ENCODE peak calls at places on chromosome 13, in eight cellular contexts. S is fibroblast of pulmonary artery, V is Caco-2, L is left ventricle myocardium inferior, U is pancreas, O is kidney, Z is cardiac muscle cell, T is natural killer cell. F is an unnamed sample.

GRCh38 chr13:98187155-98187726 is 10.2 kb upstream of the RNF113B start:
- DNase-seq in V (no peak), L (no peak), T (no peak), S (no peak), U (no peak), Z (no peak), O (no peak), F (no peak)

GRCh38 chr13:73945371-73945770 is 188.8 kb downstream of the KLF12 start:
- DNase-seq in Z (no peak), T (no peak), S (peak), V (no peak), U (no peak), L (no peak), O (no peak), F (no peak)

GRCh38 chr13:114101325-114101821 is 31.1 kb downstream of the RASA3 start:
- DNase-seq in U (peak), V (no peak), Z (no peak), T (no peak), S (no peak), O (peak), L (no peak), F (no peak)

GRCh38 chr13:104006625-104007061 is 940.4 kb upstream of the SLC10A2 start:
- DNase-seq in O (no peak), L (no peak), U (no peak), Z (peak), S (peak), T (no peak), V (no peak), F (no peak)

GRCh38 chr13:104024416-104025170 is 958.4 kb upstream of the SLC10A2 start:
- DNase-seq in O (no peak), V (no peak), L (no peak), T (no peak), Z (no peak), S (peak), U (no peak), F (no peak)

GRCh38 chr13:67095621-67096020 is 134.5 kb downstream of the PCDH9 start:
- DNase-seq in Z (no peak), T (no peak), U (no peak), S (peak), O (no peak), V (no peak), L (no peak), F (no peak)

GRCh38 chr13:44373601-44374347 is at the start of gene SERP2:
- DNase-seq in L (peak), U (peak), Z (peak), S (peak), O (peak), V (no peak), T (peak), F (no peak)

GRCh38 chr13:109402976-109403375 is 383.4 kb downstream of the IRS2 start:
- DNase-seq in T (no peak), S (no peak), O (no peak), L (no peak), V (no peak), U (no peak), Z (no peak), F (no peak)

GRCh38 chr13:84980571-84980970 is 818.6 kb downstream of the SLITRK6 start:
- DNase-seq in L (no peak), V (no peak), T (no peak), O (no peak), S (no peak), Z (no peak), U (no peak), F (no peak)

GRCh38 chr13:41621716-41622508 is 164.6 kb downstream of the RGCC start:
- DNase-seq in Z (peak), T (no peak), O (no peak), L (no peak), U (no peak), S (peak), V (peak), F (no peak)

GRCh38 chr13:110426745-110427144 is 119.7 kb downstream of the COL4A2 start:
- DNase-seq in L (no peak), Z (no peak), V (no peak), O (no peak), U (no peak), T (no peak), S (no peak), F (no peak)

GRCh38 chr13:67001363-67001762 is 228.8 kb downstream of the PCDH9 start:
- DNase-seq in Z (no peak), S (no peak), T (no peak), O (no peak), U (no peak), L (no peak), V (no peak), F (no peak)

GRCh38 chr13:100566543-100566942 is 22.0 kb downstream of the GGACT start:
- DNase-seq in L (no peak), U (no peak), Z (no peak), S (no peak), O (no peak), T (no peak), V (no peak), F (no peak)

GRCh38 chr13:73702419-73703071 is 431.7 kb downstream of the KLF12 start:
- DNase-seq in T (no peak), O (no peak), Z (peak), V (no peak), S (no peak), U (no peak), L (no peak), F (no peak)

GRCh38 chr13:114135731-114136171 is 3.3 kb upstream of the RASA3 start:
- DNase-seq in O (peak), U (no peak), Z (no peak), L (no peak), T (no peak), S (no peak), V (no peak), F (no peak)

GRCh38 chr13:83121904-83122303 is 760.4 kb downstream of the SLITRK1 start:
- DNase-seq in O (no peak), U (no peak), Z (no peak), S (peak), T (no peak), L (no peak), V (no peak), F (no peak)

GRCh38 chr13:27036236-27036981 is 135.2 kb downstream of the USP12 start:
- DNase-seq in O (no peak), S (no peak), Z (no peak), T (no peak), V (peak), U (no peak), L (no peak), F (no peak)

GRCh38 chr13:110981379-110981778 is 66.5 kb upstream of the ANKRD10 start:
- DNase-seq in Z (no peak), T (no peak), U (no peak), S (no peak), O (no peak), L (no peak), V (no peak), F (no peak)

GRCh38 chr13:25588336-25589060 is 216.7 kb downstream of the ATP8A2 start:
- DNase-seq in Z (no peak), S (no peak), L (no peak), T (no peak), O (no peak), V (no peak), U (no peak), F (peak)

GRCh38 chr13:40680659-40681323 is 14.3 kb upstream of the FOXO1 start:
- DNase-seq in S (no peak), O (no peak), V (no peak), U (no peak), Z (no peak), T (no peak), L (no peak), F (no peak)

GRCh38 chr13:23289917-23290357 is 109.2 kb downstream of the SGCG start:
- DNase-seq in L (no peak), T (no peak), Z (no peak), U (no peak), S (peak), O (no peak), V (no peak), F (no peak)

DNA sequence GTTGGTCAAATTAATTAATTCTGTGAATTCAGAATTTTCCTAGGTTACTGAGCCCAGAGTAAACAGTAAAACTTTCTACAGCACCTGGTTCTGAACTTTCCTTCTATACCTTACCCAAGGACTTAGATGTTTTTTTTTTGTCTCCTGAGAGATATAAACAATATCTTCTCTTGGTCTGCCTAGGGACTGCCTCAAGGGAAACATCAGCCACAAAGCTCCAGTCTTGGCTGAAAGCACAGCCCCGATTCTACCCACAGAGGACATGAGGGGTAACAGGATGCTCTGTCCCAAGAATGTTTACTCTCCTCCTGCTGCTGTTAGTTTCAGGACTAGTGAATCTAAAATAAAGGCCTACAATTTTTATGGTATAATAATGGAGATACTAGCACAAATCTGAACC is 14.3 kb downstream of the CNMD start:
- DNase-seq in Z (no peak), T (no peak), O (no peak), U (no peak), L (no peak), S (no peak), V (no peak), F (no peak)
- TF ChIP-seq CTCF in Z (no peak), T (no peak), O (no peak), U (no peak), L (no peak), S (no peak), V (no peak), F (no peak)

GRCh38 chr13:29081036-29081435 is 260.9 kb downstream of the MTUS2 start:
- DNase-seq in S (no peak), Z (no peak), U (no peak), L (no peak), V (no peak), O (no peak), T (no peak), F (no peak)
- TF ChIP-seq CTCF in S (no peak), Z (no peak), U (no peak), L (peak), V (no peak), O (no peak), T (no peak), F (no peak)

GRCh38 chr13:48633695-48634094 is 20.0 kb upstream of the CYSLTR2 start:
- DNase-seq in L (no peak), V (no peak), Z (no peak), O (no peak), S (no peak), U (no peak), T (no peak), F (no peak)

GRCh38 chr13:48630291-48630690 is 23.4 kb upstream of the CYSLTR2 start:
- DNase-seq in S (no peak), O (no peak), U (no peak), L (no peak), V (no peak), T (no peak), Z (no peak), F (peak)

GRCh38 chr13:48631441-48631840 is 22.3 kb upstream of the CYSLTR2 start:
- DNase-seq in O (no peak), S (peak), Z (no peak), V (no peak), L (no peak), T (no peak), U (no peak), F (no peak)

GRCh38 chr13:48629282-48629681 is 24.4 kb upstream of the CYSLTR2 start:
- DNase-seq in O (no peak), V (no peak), L (no peak), Z (no peak), T (no peak), S (no peak), U (no peak), F (peak)

GRCh38 chr13:48630791-48631190 is 22.9 kb upstream of the CYSLTR2 start:
- DNase-seq in U (no peak), Z (no peak), S (no peak), T (no peak), L (no peak), O (no peak), V (no peak), F (peak)
- TF ChIP-seq CTCF in U (no peak), Z (no peak), S (no peak), T (no peak), L (no peak), O (no peak), V (no peak), F (no peak)

GRCh38 chr13:30017880-30018279 is 167.5 kb upstream of the UBL3 start:
- DNase-seq in L (no peak), V (no peak), U (no peak), O (no peak), T (no peak), Z (peak), S (no peak), F (no peak)
- TF ChIP-seq CTCF in L (no peak), V (no peak), U (no peak), O (no peak), T (no peak), Z (no peak), S (no peak), F (no peak)

GRCh38 chr13:60260440-60260839 is 96.7 kb upstream of the DIAPH3 start:
- DNase-seq in T (no peak), L (no peak), S (no peak), V (no peak), O (no peak), U (no peak), Z (no peak), F (no peak)
- TF ChIP-seq CTCF in T (peak), L (no peak), S (peak), V (no peak), O (no peak), U (no peak), Z (peak), F (no peak)

GRCh38 chr13:30580852-30581502 is 36.7 kb upstream of the USPL1 start:
- DNase-seq in U (no peak), T (no peak), S (no peak), O (no peak), V (no peak), Z (no peak), L (no peak), F (no peak)

GRCh38 chr13:30584332-30584731 is 33.4 kb upstream of the USPL1 start:
- DNase-seq in V (no peak), Z (no peak), U (no peak), T (no peak), S (no peak), O (no peak), L (no peak), F (no peak)

GRCh38 chr13:30577381-30577780 is 40.3 kb upstream of the USPL1 start:
- DNase-seq in O (no peak), V (no peak), L (no peak), U (no peak), S (peak), Z (no peak), T (peak), F (no peak)

GRCh38 chr13:30585748-30586262 is 31.9 kb upstream of the USPL1 start:
- DNase-seq in L (no peak), T (no peak), S (peak), O (no peak), V (no peak), Z (no peak), U (no peak), F (no peak)

DNA sequence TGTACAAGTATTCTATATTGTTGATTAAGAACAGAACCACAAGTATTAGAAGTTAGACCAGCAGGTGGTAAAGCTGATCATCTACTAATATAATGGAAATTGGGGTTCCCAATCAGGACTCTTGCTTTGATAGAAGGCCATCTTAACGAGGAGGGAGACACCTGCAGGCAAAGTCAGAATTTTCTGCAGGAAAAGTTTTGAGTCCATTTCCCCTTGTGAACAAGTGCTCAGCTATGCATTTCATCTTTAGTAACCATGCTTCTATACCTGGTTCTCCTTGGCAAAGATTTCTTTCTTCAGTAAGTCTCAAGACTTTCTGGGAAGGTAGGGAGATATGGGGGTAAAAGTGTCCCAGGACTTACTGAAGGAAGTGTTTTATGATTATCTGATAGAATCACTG is 36.1 kb upstream of the USPL1 start:
- DNase-seq in T (no peak), O (no peak), S (peak), V (peak), L (no peak), Z (peak), U (no peak), F (no peak)
- TF ChIP-seq CTCF in T (no peak), O (no peak), S (peak), V (peak), L (no peak), Z (peak), U (no peak), F (no peak)

DNA sequence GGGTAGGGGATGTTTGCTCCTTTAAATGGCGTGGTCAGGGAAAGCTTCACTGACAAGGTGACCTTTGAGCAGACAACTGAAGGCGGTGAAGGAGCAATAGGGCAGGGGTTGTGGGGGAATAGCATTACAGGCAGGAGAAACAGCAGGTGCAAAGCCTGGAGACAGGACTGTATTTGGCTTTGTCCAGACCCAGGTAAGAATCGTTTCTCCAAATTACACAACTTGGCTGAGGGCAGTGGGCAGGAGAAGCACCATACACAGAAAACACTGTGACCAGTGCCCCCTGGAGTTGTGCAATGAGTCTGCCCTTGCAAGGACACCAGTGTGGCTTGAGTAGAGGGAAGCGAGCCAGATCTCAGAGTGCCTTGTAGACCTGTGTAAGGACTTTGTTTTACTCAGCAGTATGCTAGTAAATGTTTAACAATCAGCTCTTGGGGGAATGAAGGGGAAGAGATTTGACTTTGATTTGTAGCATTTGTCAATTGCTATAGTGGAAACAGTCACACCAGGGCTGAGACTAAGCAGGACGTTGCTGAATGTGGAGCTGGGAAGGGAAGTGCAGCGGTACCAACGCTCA is 360.0 kb downstream of the DCT start:
- DNase-seq in V (peak), L (no peak), S (no peak), O (no peak), U (no peak), Z (peak), T (no peak), F (no peak)
- TF ChIP-seq CTCF in V (no peak), L (no peak), S (no peak), O (peak), U (peak), Z (no peak), T (no peak), F (no peak)

GRCh38 chr13:62320129-62320724 is 904.6 kb upstream of the PCDH20 start:
- DNase-seq in S (peak), O (no peak), T (no peak), Z (peak), L (no peak), V (peak), U (no peak), F (no peak)
- TF ChIP-seq CTCF in S (peak), O (peak), T (no peak), Z (peak), L (peak), V (peak), U (peak), F (peak)

GRCh38 chr13:99527346-99527745 is 26.1 kb downstream of the TM9SF2 start:
- DNase-seq in V (no peak), U (no peak), Z (no peak), L (no peak), O (no peak), S (no peak), T (no peak), F (no peak)

GRCh38 chr13:99525967-99526366 is 24.7 kb downstream of the TM9SF2 start:
- DNase-seq in V (no peak), Z (no peak), U (no peak), T (no peak), S (no peak), O (no peak), L (no peak), F (no peak)

GRCh38 chr13:99526549-99526948 is 25.3 kb downstream of the TM9SF2 start:
- DNase-seq in Z (no peak), O (no peak), T (no peak), S (no peak), U (no peak), V (no peak), L (no peak), F (no peak)

GRCh38 chr13:99523838-99524237 is 22.6 kb downstream of the TM9SF2 start:
- DNase-seq in L (no peak), Z (no peak), O (no peak), V (no peak), U (no peak), S (no peak), T (no peak), F (no peak)

DNA sequence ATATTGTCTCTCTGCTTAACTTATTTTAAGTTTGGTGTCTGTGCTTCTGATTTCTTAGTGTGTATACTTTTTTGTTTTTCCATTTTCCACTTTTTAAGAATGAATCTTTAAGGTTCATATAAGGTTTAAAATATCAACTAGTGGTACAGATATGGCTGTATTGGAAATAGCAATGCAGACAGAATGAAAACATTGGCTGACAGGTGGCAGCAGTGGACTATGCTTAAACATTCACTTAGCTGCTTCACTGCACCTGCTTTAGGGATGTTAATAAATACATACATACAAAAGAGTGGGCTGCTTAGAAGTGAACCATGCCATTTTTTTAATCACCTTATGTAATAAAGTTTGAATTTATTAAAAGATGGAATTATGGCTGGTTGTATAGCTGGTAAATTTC is 27.3 kb downstream of the TM9SF2 start:
- DNase-seq in Z (peak), L (no peak), U (no peak), S (no peak), V (peak), O (no peak), T (no peak), F (no peak)
- TF ChIP-seq CTCF in Z (peak), L (peak), U (no peak), S (peak), V (peak), O (peak), T (no peak), F (no peak)

F was measured in esophagus muscularis mucosa.